ENCODE peak calls at places on chromosomes 6 and 20, in five cellular contexts. G is kidney; H is NCI-H510A treated with DMSO at 0.1 percent for 48 hours; X is stimulated activated naive CD8-positive, alpha-beta T cell treated with anti-CD3 and anti-CD28 coated beads, Interleukin-15, Interleukin-2, amounts not matched to agents 100 U/mL and 50 U/mL, for 24 hours; T is NCI-H1930. W is an unnamed sample.

GRCh38 chr20:51037499-51038110 is 14.7 kb upstream of the KCNG1 start:
- DNase-seq in G (no peak), H (no peak), X (no peak), T (no peak), W (no peak)

GRCh38 chr6:2976571-2977085 is 5.3 kb upstream of the SERPINB6 start:
- DNase-seq in G (no peak), H (no peak), X (no peak), T (no peak), W (no peak)

GRCh38 chr6:38836585-38836984 is 121.5 kb downstream of the DNAH8 start:
- DNase-seq in G (no peak), H (no peak), X (no peak), T (no peak), W (no peak)

GRCh38 chr6:112223070-112223861 is 31.1 kb downstream of the LAMA4 start:
- DNase-seq in G (no peak), H (no peak), X (no peak), T (no peak), W (no peak)

GRCh38 chr6:88179692-88180091 is 13.5 kb upstream of the CNR1 start:
- DNase-seq in G (no peak), H (no peak), X (no peak), T (no peak), W (no peak)

GRCh38 chr20:29497261-29497671 is 1760.2 kb upstream of the DEFB115 start:
- DNase-seq in G (peak), H (peak), X (no peak), T (peak), W (no peak)

GRCh38 chr6:104884867-104885517 is 25.3 kb upstream of the HACE1 start:
- DNase-seq in G (no peak), H (no peak), X (no peak), T (no peak), W (no peak)

GRCh38 chr6:169019727-169020491 is 233.7 kb downstream of the THBS2 start:
- DNase-seq in G (no peak), H (no peak), X (no peak), T (no peak), W (no peak)

GRCh38 chr6:97465877-97466710 is 183.1 kb upstream of the MMS22L start:
- DNase-seq in G (no peak), H (no peak), X (no peak), T (no peak), W (no peak)

GRCh38 chr6:100726741-100727140 is 154.4 kb downstream of the ASCC3 start:
- DNase-seq in G (no peak), H (no peak), X (no peak), T (no peak), W (no peak)

GRCh38 chr20:48732081-48732829 is 95.5 kb downstream of the PREX1 start:
- DNase-seq in G (peak), H (no peak), X (no peak), T (no peak), W (no peak)

GRCh38 chr20:38427655-38428023 is 7.5 kb downstream of the SNHG17 start:
- DNase-seq in G (no peak), H (no peak), X (no peak), T (no peak), W (no peak)

GRCh38 chr20:49591217-49591865 is 23.4 kb upstream of the PTGIS start:
- DNase-seq in G (peak), H (no peak), X (peak), T (no peak), W (no peak)

GRCh38 chr6:55433446-55434130 is 106.3 kb downstream of the GFRAL start:
- DNase-seq in G (no peak), H (no peak), X (no peak), T (no peak), W (no peak)